ENCODE peak calls at places on chromosomes 3 and 15, in six cellular contexts. X is HS-27A; Q is cardiac septum; Y is substantia nigra; N is stimulated activated effector memory CD8-positive, alpha-beta T cell treated with anti-CD3 and anti-CD28 coated beads, Interleukin-12 subunit alpha, Interleukin-12 subunit beta, amount 100 ng/mL, for 72 hours; G is activated CD4-positive, CD25-positive, alpha-beta regulatory T cell treated with anti-CD3 and anti-CD28 coated beads, Interleukin-2, amount 50 U/mL, for 16 hours. H is an unnamed sample.

GRCh38 chr3:133386876-133387275 is 13.0 kb upstream of the BFSP2 start:
- DNase-seq in Y (no peak), N (no peak), Q (no peak), G (no peak), X (no peak), H (no peak)

GRCh38 chr3:143249014-143249413 is 129.4 kb downstream of the CHST2 start:
- DNase-seq in Y (no peak), X (no peak), N (no peak), G (no peak), Q (no peak), H (no peak)

GRCh38 chr3:138434875-138435772 is 708 bp downstream of the ESYT3 start:
- DNase-seq in Q (peak), Y (no peak), N (no peak), G (no peak), X (no peak), H (peak)

GRCh38 chr3:194364652-194365434 is 4.7 kb downstream of the LRRC15 start:
- DNase-seq in N (no peak), Q (no peak), G (no peak), X (no peak), Y (no peak), H (peak)

GRCh38 chr3:124747111-124747981 is 17.1 kb downstream of the UMPS start:
- DNase-seq in Y (no peak), X (no peak), Q (no peak), N (no peak), G (no peak), H (peak)

GRCh38 chr3:116939091-116939490 is 229.5 kb downstream of the TUSC7 start:
- DNase-seq in Y (no peak), X (no peak), G (no peak), Q (no peak), N (no peak), H (no peak)

GRCh38 chr3:171462224-171462623 is 2.0 kb upstream of the TNIK start:
- DNase-seq in G (no peak), N (no peak), X (no peak), Q (no peak), Y (no peak), H (no peak)

GRCh38 chr3:125194849-125195601 is 17.5 kb downstream of the SLC12A8 start:
- DNase-seq in X (peak), G (no peak), Y (no peak), N (no peak), Q (no peak), H (no peak)

GRCh38 chr3:125077864-125078263 is 22.1 kb upstream of the HEG1 start:
- DNase-seq in X (no peak), Q (no peak), G (no peak), Y (no peak), N (no peak), H (no peak)

GRCh38 chr3:58497074-58497473 is 5.2 kb downstream of the KCTD6 start:
- DNase-seq in N (no peak), Y (no peak), G (no peak), X (no peak), Q (no peak), H (peak)

GRCh38 chr3:148727242-148727641 is 29.5 kb downstream of the AGTR1 start:
- DNase-seq in X (peak), Y (peak), Q (no peak), G (no peak), N (no peak), H (no peak)

GRCh38 chr3:72115307-72115706 is 330.4 kb upstream of the PROK2 start:
- DNase-seq in Y (no peak), X (no peak), G (no peak), N (no peak), Q (no peak), H (no peak)

GRCh38 chr3:71549948-71550347 is 33.6 kb downstream of the FOXP1 start:
- DNase-seq in G (no peak), Y (no peak), N (peak), X (no peak), Q (no peak), H (no peak)

GRCh38 chr3:73687081-73688004 is 62.6 kb upstream of the PDZRN3 start:
- DNase-seq in Y (no peak), N (no peak), Q (no peak), G (no peak), X (no peak), H (no peak)

GRCh38 chr15:49040151-49040550 is 6.1 kb downstream of the SECISBP2L start:
- DNase-seq in N (no peak), X (no peak), G (no peak), Y (no peak), Q (no peak), H (no peak)

GRCh38 chr3:190345878-190346277 is 23.6 kb upstream of the CLDN1 start:
- DNase-seq in X (no peak), N (no peak), G (no peak), Y (no peak), Q (no peak), H (no peak)

GRCh38 chr3:52314495-52314894 is 1.6 kb upstream of the DNAH1 start:
- DNase-seq in N (no peak), Q (no peak), X (no peak), G (no peak), Y (no peak), H (no peak)

GRCh38 chr3:133578548-133579191 is 5.2 kb downstream of the CDV3 start:
- DNase-seq in X (no peak), Y (no peak), N (no peak), Q (no peak), G (no peak), H (no peak)

GRCh38 chr15:74373731-74374647 is 6.5 kb upstream of the CYP11A1 start:
- DNase-seq in X (peak), Y (peak), Q (peak), N (peak), G (peak), H (peak)

GRCh38 chr3:107221856-107222255 is 155.4 kb upstream of the CCDC54 start:
- DNase-seq in N (no peak), Y (no peak), Q (no peak), X (no peak), G (no peak), H (no peak)

GRCh38 chr3:124387008-124387407 is 343.2 kb upstream of the UMPS start:
- DNase-seq in G (no peak), N (no peak), Q (no peak), X (no peak), Y (no peak), H (no peak)

GRCh38 chr3:113255854-113256615 is 44.7 kb downstream of the BOC start:
- DNase-seq in X (no peak), Q (no peak), G (no peak), Y (no peak), N (no peak), H (no peak)

GRCh38 chr15:93049914-93050534 is 39.0 kb downstream of the RGMA start:
- DNase-seq in X (no peak), Q (no peak), G (no peak), Y (no peak), N (no peak), H (no peak)

GRCh38 chr3:124654470-124654845 is 75.8 kb upstream of the UMPS start:
- DNase-seq in G (no peak), X (no peak), N (no peak), Y (no peak), Q (no peak), H (no peak)

GRCh38 chr3:197456271-197457091 is 99.3 kb downstream of the BDH1 start:
- DNase-seq in G (no peak), X (no peak), Y (no peak), Q (peak), N (peak), H (peak)

GRCh38 chr3:119933197-119933596 is 151.3 kb downstream of the NR1I2 start:
- DNase-seq in N (no peak), G (no peak), Q (no peak), X (no peak), Y (no peak), H (no peak)

GRCh38 chr3:178875157-178875556 is 196.5 kb downstream of the ZMAT3 start:
- DNase-seq in X (no peak), Y (no peak), G (no peak), N (no peak), Q (no peak), H (no peak)

GRCh38 chr3:8538904-8539303 is 37.3 kb downstream of the LMCD1 start:
- DNase-seq in Q (no peak), X (no peak), N (no peak), Y (no peak), G (no peak), H (no peak)

GRCh38 chr3:184284696-184285095 is 8.9 kb downstream of the ECE2 start:
- DNase-seq in Y (peak), G (no peak), X (peak), Q (no peak), N (no peak), H (peak)

H was measured in thyroid gland.